ENCODE peak calls at places on chromosomes 4 and X, in seven cellular contexts. I is transverse colon, A is prostate gland, G is tibial nerve, N is endothelial cell of umbilical vein, D is IMR-90, H is suprapubic skin. S is an unnamed sample. For H3K9me3, the result is how much of the 10 kb centered on the place peaks cover.

GRCh38 chr4:16844796-16845586 is 53.5 kb downstream of the LDB2 start:
- DNase-seq in I (no peak), A (no peak), G (no peak), N (no peak), D (peak), H (no peak), S (no peak)

GRCh38 chr4:128863314-128864075 is 54.0 kb downstream of the JADE1 start:
- DNase-seq in I (peak), A (peak), G (peak), N (peak), D (peak), H (peak), S (peak)

GRCh38 chr4:23888421-23889319 is 1.2 kb downstream of the PPARGC1A start:
- DNase-seq in I (no peak), A (no peak), G (no peak), N (no peak), D (peak), H (no peak), S (no peak)

GRCh38 chrX:115697806-115698205 is 136.8 kb downstream of the PLS3 start:
- DNase-seq in I (no peak), A (no peak), G (no peak), N (no peak), D (no peak), H (no peak), S (no peak)

GRCh38 chr4:184384810-184385557 is 89.4 kb downstream of the IRF2 start:
- DNase-seq in I (no peak), A (no peak), G (no peak), N (no peak), D (peak), H (no peak), S (no peak)

GRCh38 chr4:93302310-93302709 is 526.2 kb upstream of the ATOH1 start:
- DNase-seq in I (no peak), A (no peak), G (no peak), N (no peak), D (no peak), H (no peak), S (no peak)

GRCh38 chr4:53963336-53963735 is 101.1 kb downstream of the CHIC2 start:
- DNase-seq in I (no peak), A (no peak), G (no peak), N (no peak), D (no peak), H (no peak), S (no peak)

GRCh38 chr4:189092596-189092995 is 848.1 kb upstream of the FRG1 start:
- DNase-seq in I (no peak), A (no peak), G (no peak), N (no peak), D (peak), H (no peak), S (no peak)

GRCh38 chr4:149836546-149836945 is 20.9 kb upstream of the IQCM start:
- DNase-seq in I (no peak), A (no peak), G (no peak), N (no peak), D (peak), H (no peak), S (no peak)

GRCh38 chr4:32775049-32775448 is 2054.9 kb downstream of the PCDH7 start:
- DNase-seq in I (no peak), A (no peak), G (no peak), N (no peak), D (no peak), H (no peak), S (no peak)

GRCh38 chr4:2843023-2843908 is at the start of gene ADD1:
- DNase-seq in I (peak), A (peak), G (peak), N (peak), D (peak), H (peak), S (peak)
- TF ChIP-seq POLR2A in I (peak), A (peak), G (peak), N (peak), D (peak), H (peak), S (peak)

GRCh38 chrX:67651437-67652142 is 107.8 kb downstream of the AR start:
- DNase-seq in I (no peak), A (no peak), G (no peak), N (no peak), D (no peak), H (no peak), S (no peak)
- H3K9me3 ChIP-seq in I (under half), A (under half), G (under half), N (under half), D (under half), H (under half), S (under half)

GRCh38 chrX:48894891-48895290 is 2.7 kb downstream of the TIMM17B start:
- DNase-seq in I (no peak), A (no peak), G (no peak), N (no peak), D (no peak), H (peak), S (no peak)

GRCh38 chrX:48899078-48899410 is 1.3 kb downstream of the PQBP1 start:
- DNase-seq in I (no peak), A (no peak), G (no peak), N (no peak), D (no peak), H (no peak), S (no peak)

GRCh38 chrX:48896611-48897011 is 957 bp downstream of the TIMM17B start:
- DNase-seq in I (no peak), A (no peak), G (no peak), N (no peak), D (no peak), H (peak), S (no peak)

GRCh38 chrX:48897157-48897620 is 379 bp downstream of the TIMM17B start:
- DNase-seq in I (peak), A (peak), G (peak), N (peak), D (peak), H (peak), S (peak)

DNA sequence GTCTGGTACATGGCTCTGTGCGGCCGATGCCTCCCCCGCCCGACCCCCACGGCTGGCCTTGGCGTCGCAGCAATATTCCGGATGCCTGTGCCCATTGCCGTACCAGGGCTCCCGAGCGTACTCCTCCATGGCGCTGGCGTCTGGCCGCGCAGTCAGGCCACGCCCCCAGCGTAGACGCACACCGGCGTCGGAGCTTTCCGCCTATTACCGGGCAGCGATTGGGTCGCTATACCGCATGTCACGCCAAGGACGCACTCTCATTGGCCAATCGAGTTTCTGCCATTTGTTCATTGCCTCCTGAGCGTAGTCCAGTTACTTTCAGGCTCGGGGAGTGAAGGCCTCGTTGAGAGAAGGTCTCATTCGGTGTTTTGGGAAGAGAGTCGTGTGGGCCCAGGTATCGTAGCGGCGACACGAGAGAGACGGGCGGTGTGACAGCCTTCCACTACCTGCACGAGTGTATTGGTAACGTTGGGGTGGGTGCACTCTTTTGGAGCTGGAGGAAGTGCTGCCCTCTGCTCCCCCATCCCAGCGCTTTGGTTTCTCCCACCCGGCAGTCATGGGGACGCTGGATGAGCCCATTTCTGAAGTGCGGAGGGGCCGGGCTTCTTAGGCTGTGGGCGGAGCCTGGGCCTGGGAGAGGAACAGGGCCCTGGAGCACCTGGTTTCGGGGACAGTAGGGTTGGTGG is at the start of the genes PQBP1 and TIMM17B:
- DNase-seq in I (peak), A (peak), G (peak), N (peak), D (peak), H (peak), S (peak)
- TF ChIP-seq POLR2A in I (peak), A (peak), G (peak), N (peak), D (peak), H (peak), S (peak)

DNA sequence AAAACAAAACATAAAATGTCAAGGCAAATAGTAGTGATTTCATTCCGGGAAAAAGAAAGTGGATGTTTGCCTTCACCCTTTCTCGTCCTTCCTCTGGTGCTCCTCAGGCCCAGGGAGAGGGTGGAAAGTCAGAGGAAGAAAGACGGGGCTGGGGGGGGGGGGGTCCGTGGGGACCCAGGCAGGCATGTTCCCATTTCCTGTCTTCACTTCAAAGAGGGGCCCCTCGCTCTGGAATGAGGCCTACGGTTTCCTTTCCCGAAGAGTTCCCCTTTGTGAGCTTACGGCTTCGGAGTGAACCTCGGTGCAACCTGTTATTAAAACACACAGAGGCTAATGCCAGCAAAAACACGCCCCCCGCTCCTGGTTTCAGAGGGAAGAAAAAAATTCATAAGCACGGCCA is 40.0 kb downstream of the SHOX start:
- DNase-seq in I (no peak), A (no peak), G (no peak), N (no peak), D (no peak), H (no peak), S (no peak)
- H3K9me3 ChIP-seq in I (under half), A (under half), G (under half), N (under half), D (under half), H (under half), S (under half)

DNA sequence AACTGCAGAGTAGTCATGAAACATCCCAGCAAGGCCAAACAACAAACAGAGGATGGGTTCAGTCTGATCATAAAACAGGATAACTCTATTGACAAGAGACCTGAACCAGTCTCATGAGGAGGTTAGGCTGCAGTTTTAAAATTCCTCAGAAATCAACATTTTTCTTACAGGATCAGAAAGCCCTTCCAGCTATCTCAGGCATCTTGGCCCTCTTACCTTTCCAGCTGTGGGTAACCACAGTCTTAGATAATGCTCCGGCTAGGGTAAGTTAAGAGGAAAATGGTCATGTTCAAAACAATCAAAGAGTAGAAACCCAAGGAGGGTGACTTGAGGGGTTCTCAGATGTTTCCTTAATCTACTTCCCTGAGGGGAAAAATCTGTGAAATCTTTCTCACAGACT is 5.1 kb downstream of the CTSO start:
- DNase-seq in I (no peak), A (no peak), G (no peak), N (no peak), D (peak), H (no peak), S (no peak)
- TF ChIP-seq POLR2A in I (no peak), A (no peak), G (no peak), N (no peak), D (no peak), H (no peak), S (no peak)

GRCh38 chrX:151174581-151175282 is 1.7 kb upstream of the GPR50 start:
- DNase-seq in I (no peak), A (no peak), G (no peak), N (no peak), D (no peak), H (no peak), S (no peak)

GRCh38 chrX:151175283-151176062 is 911 bp upstream of the GPR50 start:
- DNase-seq in I (no peak), A (no peak), G (no peak), N (no peak), D (no peak), H (no peak), S (no peak)

GRCh38 chrX:151178746-151179145 is 2.4 kb downstream of the GPR50 start:
- DNase-seq in I (no peak), A (no peak), G (no peak), N (no peak), D (no peak), H (no peak), S (no peak)

GRCh38 chrX:151177141-151178027 is 1.0 kb downstream of the GPR50 start:
- DNase-seq in I (no peak), A (no peak), G (no peak), N (peak), D (no peak), H (no peak), S (no peak)

DNA sequence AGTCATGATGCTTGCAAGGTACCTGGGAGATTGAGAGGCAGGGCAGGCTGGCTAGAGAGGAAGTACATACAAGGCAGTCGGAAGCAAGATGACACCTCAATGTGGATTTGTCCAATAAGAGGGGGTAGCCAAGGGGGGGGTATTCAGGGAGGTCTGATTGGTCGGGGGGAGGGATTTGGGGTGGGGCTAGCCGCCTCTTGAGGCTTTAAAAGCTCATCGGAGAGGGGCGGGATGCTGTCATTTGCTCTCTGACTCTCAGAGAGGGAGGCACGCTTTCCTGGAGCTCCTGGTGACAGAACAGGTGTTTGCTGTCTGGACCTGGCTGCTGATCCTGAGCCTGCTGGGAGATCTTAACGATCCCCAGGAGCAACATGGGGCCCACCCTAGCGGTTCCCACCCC is at the start of gene GPR50:
- DNase-seq in I (no peak), A (no peak), G (no peak), N (no peak), D (no peak), H (no peak), S (no peak)
- H3K9me3 ChIP-seq in I (under half), A (under half), G (under half), N (under half), D (under half), H (under half), S (under half)